ENCODE peak calls at places on chromosomes 7 and 10, in ten cellular contexts. E is psoas muscle, T is astrocyte of the cerebellum, G is endothelial cell, U is Calu3, K is GM10248, H is lower lobe of right lung, D is endothelial cell of umbilical vein, Q is neural crest cell, L is HepG2. M is an unnamed sample.

GRCh38 chr7:24865994-24866615 is 108.8 kb upstream of the GSDME start:
- DNase-seq in H (no peak), Q (no peak), U (no peak), K (no peak), G (no peak), T (no peak), E (no peak), D (no peak), L (no peak), M (no peak)

GRCh38 chr10:111650088-111650487 is 533.5 kb downstream of the GPAM start:
- DNase-seq in T (no peak), D (no peak), U (no peak), K (no peak), Q (no peak), G (no peak), H (no peak), E (no peak), L (no peak), M (no peak)

GRCh38 chr10:69421611-69422308 is 5.0 kb upstream of the TACR2 start:
- DNase-seq in E (peak), Q (no peak), T (no peak), L (no peak), U (no peak), D (no peak), H (peak), K (no peak), G (no peak), M (no peak)

GRCh38 chr7:31398815-31399214 is 58.3 kb upstream of the NEUROD6 start:
- DNase-seq in D (no peak), U (no peak), H (no peak), L (no peak), K (no peak), Q (no peak), G (no peak), T (no peak), E (no peak), M (no peak)

GRCh38 chr7:16129431-16130126 is 291.8 kb downstream of the CRPPA start:
- DNase-seq in U (peak), H (no peak), T (peak), Q (no peak), G (no peak), L (no peak), E (no peak), K (no peak), D (peak), M (no peak)

GRCh38 chr10:86403183-86403797 is 36.7 kb upstream of the GRID1 start:
- DNase-seq in E (no peak), H (no peak), Q (no peak), G (no peak), T (no peak), D (no peak), K (no peak), U (no peak), L (peak), M (no peak)

GRCh38 chr10:22737587-22737986 is 23.2 kb upstream of the PIP4K2A start:
- DNase-seq in D (peak), K (no peak), U (no peak), G (no peak), E (peak), H (no peak), T (peak), Q (no peak), L (no peak), M (no peak)

GRCh38 chr10:3777876-3778707 is 6.9 kb downstream of the KLF6 start:
- DNase-seq in Q (no peak), D (peak), U (no peak), H (no peak), E (no peak), T (no peak), L (no peak), K (no peak), G (no peak), M (no peak)

GRCh38 chr10:102324061-102324460 is 71.4 kb upstream of the NFKB2 start:
- DNase-seq in H (no peak), T (no peak), K (no peak), G (no peak), D (no peak), Q (no peak), L (no peak), U (no peak), E (no peak), M (no peak)

GRCh38 chr10:12443026-12443425 is 93.7 kb downstream of the CAMK1D start:
- DNase-seq in U (no peak), E (no peak), D (no peak), H (no peak), L (no peak), G (no peak), K (no peak), T (no peak), Q (no peak), M (no peak)

GRCh38 chr10:29035721-29036120 is 253.1 kb upstream of the LYZL1 start:
- DNase-seq in Q (no peak), L (no peak), E (no peak), D (no peak), U (no peak), K (no peak), T (no peak), G (no peak), H (no peak), M (no peak)

GRCh38 chr7:143013897-143014296 is 13.0 kb downstream of the OR9A2 start:
- DNase-seq in T (peak), K (no peak), D (peak), L (no peak), E (no peak), U (no peak), G (no peak), H (no peak), Q (no peak), M (no peak)

GRCh38 chr7:112236597-112236996 is 30.1 kb downstream of the ZNF277 start:
- DNase-seq in T (no peak), L (peak), G (no peak), K (no peak), H (no peak), E (no peak), D (no peak), Q (no peak), U (no peak), M (no peak)

GRCh38 chr10:75952093-75952492 is 520.7 kb downstream of the LRMDA start:
- DNase-seq in G (no peak), Q (no peak), U (no peak), H (no peak), E (no peak), T (no peak), K (no peak), D (no peak), L (no peak), M (no peak)

GRCh38 chr7:76338298-76339084 is 20.3 kb downstream of the YWHAG start:
- DNase-seq in L (no peak), U (no peak), T (no peak), D (no peak), E (no peak), K (no peak), G (no peak), H (no peak), Q (no peak), M (no peak)

GRCh38 chr7:105678811-105679495 is 97.7 kb upstream of the EFCAB10 start:
- DNase-seq in K (peak), T (no peak), H (peak), D (peak), G (no peak), Q (no peak), U (no peak), L (no peak), E (peak), M (no peak)

GRCh38 chr10:25026463-25026862 is 10.1 kb downstream of the THNSL1 start:
- DNase-seq in Q (no peak), K (no peak), L (no peak), D (peak), T (no peak), G (no peak), U (no peak), E (no peak), H (no peak), M (no peak)

GRCh38 chr7:119959811-119960210 is 313.2 kb upstream of the KCND2 start:
- DNase-seq in D (no peak), Q (no peak), E (no peak), H (no peak), G (no peak), K (no peak), L (no peak), T (no peak), U (no peak), M (no peak)

DNA sequence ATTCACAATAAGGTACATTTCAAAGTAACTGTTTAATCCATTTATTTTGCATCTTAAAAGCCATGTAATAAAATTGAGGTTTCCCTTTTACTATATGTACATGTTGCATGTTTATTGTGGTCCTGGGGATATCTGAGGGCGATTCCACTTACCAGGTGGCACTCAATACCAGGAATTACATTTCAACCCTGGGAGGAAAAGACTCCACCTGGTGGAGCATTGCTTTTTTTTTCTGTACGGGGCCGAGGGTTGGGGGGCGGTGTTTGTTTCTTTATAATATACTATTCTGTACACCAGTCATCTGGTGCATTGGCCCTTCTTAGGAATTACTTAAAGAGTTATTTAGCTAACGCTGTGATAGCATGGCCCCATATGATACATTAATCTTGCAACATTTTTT is 7.1 kb upstream of the HGF start:
- DNase-seq in E (no peak), T (no peak), L (peak), G (no peak), K (no peak), D (no peak), Q (no peak), H (no peak), U (no peak), M (no peak)
- TF ChIP-seq CTCF in E (no peak), T (no peak), L (no peak), G (no peak), K (no peak), D (no peak), Q (no peak), H (no peak), U (peak), M (no peak)

DNA sequence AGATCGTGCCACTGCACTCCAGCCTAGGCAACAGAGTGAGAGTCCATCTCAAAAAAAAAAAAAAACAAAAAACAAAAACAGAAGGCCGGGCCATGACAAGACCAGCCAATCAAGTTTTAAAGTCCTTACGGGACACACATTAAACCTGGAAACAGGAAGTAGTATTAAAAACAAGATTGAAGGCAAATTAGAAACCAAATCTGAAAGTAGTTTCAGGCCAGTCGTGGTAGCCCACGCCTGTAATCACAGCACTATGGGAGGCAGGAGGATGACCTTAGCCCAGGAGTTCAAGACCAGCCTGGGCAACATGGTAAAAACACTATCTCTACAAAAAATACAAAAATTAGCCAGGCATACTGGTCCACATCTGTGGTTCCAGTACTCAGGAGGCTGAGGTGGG is 18.1 kb downstream of the PSAP start:
- DNase-seq in L (no peak), K (peak), Q (no peak), E (no peak), H (no peak), T (no peak), U (no peak), G (no peak), D (no peak), M (no peak)
- TF ChIP-seq CTCF in L (no peak), K (no peak), Q (no peak), E (no peak), H (no peak), T (no peak), U (no peak), G (no peak), D (no peak), M (no peak)

GRCh38 chr7:48173313-48173712 is 2.1 kb downstream of the ABCA13 start:
- DNase-seq in K (no peak), H (no peak), E (no peak), Q (no peak), L (no peak), U (no peak), T (no peak), D (no peak), G (no peak), M (no peak)

GRCh38 chr7:48171190-48171589 is at the start of gene ABCA13:
- DNase-seq in K (no peak), H (no peak), Q (no peak), E (no peak), T (no peak), L (no peak), D (no peak), U (no peak), G (no peak), M (no peak)

GRCh38 chr7:48170506-48170905 is 752 bp upstream of the ABCA13 start:
- DNase-seq in H (no peak), U (no peak), K (no peak), T (no peak), L (no peak), E (no peak), Q (no peak), D (no peak), G (no peak), M (no peak)

GRCh38 chr7:48165157-48165556 is 6.1 kb upstream of the ABCA13 start:
- DNase-seq in L (no peak), E (no peak), G (no peak), D (no peak), Q (no peak), K (no peak), U (no peak), T (no peak), H (no peak), M (no peak)

GRCh38 chr7:48168159-48168558 is 3.1 kb upstream of the ABCA13 start:
- DNase-seq in Q (no peak), K (no peak), L (no peak), G (no peak), D (peak), H (no peak), U (peak), E (no peak), T (no peak), M (no peak)
- TF ChIP-seq CTCF in Q (no peak), K (no peak), L (no peak), G (no peak), D (peak), H (no peak), U (no peak), E (no peak), T (peak), M (no peak)

GRCh38 chr7:13989944-13990295 is 454 bp upstream of the ETV1 start:
- DNase-seq in G (no peak), H (no peak), E (no peak), U (no peak), L (no peak), K (no peak), Q (no peak), D (no peak), T (no peak), M (no peak)

GRCh38 chr7:13988765-13989137 is 715 bp downstream of the ETV1 start:
- DNase-seq in U (peak), D (peak), H (no peak), K (no peak), G (peak), E (no peak), L (no peak), T (no peak), Q (no peak), M (no peak)

GRCh38 chr7:13990319-13990983 is 985 bp upstream of the ETV1 start:
- DNase-seq in D (peak), Q (peak), T (no peak), H (peak), E (peak), U (peak), L (peak), G (peak), K (peak), M (no peak)

GRCh38 chr7:13988011-13988410 is 1.5 kb downstream of the ETV1 start:
- DNase-seq in H (no peak), G (no peak), Q (no peak), K (no peak), L (no peak), T (no peak), D (peak), U (no peak), E (no peak), M (no peak)

GRCh38 chr7:13989138-13989943 is at the start of gene ETV1:
- DNase-seq in T (no peak), K (no peak), D (peak), H (peak), L (peak), U (peak), Q (peak), G (peak), E (peak), M (peak)
- TF ChIP-seq CTCF in T (peak), K (no peak), D (peak), H (no peak), L (peak), U (peak), Q (peak), G (no peak), E (peak), M (peak)

DNA sequence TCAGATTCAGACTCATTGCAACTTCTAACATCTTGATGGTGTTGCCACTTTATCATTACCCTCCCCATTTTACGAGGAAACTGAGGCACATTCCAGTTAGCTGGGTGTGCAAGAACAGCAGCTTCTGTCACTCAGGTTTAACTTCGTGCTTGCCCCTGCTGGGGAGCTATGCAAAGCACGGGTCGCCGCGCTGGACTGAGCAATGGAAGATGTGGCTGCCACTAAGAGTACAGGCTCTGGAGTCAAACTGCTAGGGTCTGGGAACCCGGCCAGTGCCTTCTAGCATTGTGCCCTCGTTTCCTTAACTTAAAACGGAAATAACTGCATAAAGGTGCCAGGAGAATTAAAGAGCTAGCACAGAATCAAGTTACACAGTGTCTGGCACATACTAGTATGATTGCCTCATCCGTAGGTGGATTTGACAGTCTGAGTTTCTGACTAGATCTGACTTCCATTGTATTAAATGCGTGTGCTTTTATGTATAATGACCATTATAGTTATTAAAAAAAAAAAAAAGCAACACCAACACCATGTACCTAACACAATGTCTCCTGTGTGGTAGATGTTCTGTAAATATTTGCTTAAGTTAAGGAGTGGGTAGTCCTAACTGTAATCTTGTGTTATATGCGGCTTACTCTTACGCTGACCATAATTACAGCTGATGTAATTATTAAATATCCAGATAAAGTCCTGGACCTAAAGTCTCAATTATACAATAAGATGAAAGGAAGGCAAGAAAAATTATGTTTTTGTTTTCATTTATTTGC is 842 bp downstream of the ZNF22 start:
- DNase-seq in U (peak), K (peak), G (peak), T (no peak), E (peak), L (no peak), D (peak), H (peak), Q (no peak), M (no peak)
- TF ChIP-seq CTCF in U (no peak), K (no peak), G (no peak), T (peak), E (peak), L (no peak), D (peak), H (no peak), Q (peak), M (peak)